ENCODE peak calls at places on chromosome 17, in eight cellular contexts. P, T, F, Q, Z, I, S and E are unnamed samples.

GRCh38 chr17:49218941-49219913 is 8.7 kb downstream of the ABI3 start:
- DNase-seq in S (peak), P (no peak), I (peak), Z (peak), Q (no peak), F (peak), T (no peak), E (peak)

GRCh38 chr17:58039975-58040374 is 32.9 kb upstream of the SRSF1 start:
- DNase-seq in I (no peak), P (no peak), Z (no peak), F (no peak), Q (no peak), S (no peak), T (no peak), E (no peak)

GRCh38 chr17:2194778-2195417 is 108.7 kb downstream of the SMG6 start:
- DNase-seq in T (no peak), Z (no peak), S (no peak), F (no peak), P (no peak), I (peak), Q (no peak), E (no peak)

GRCh38 chr17:4167786-4168185 is 24.8 kb downstream of the CYB5D2 start:
- DNase-seq in S (peak), Q (no peak), F (no peak), P (no peak), T (no peak), I (no peak), Z (no peak), E (no peak)

GRCh38 chr17:3030096-3030495 is 33.3 kb downstream of the OR1D5 start:
- DNase-seq in Q (no peak), T (peak), Z (no peak), P (no peak), F (no peak), S (peak), I (no peak), E (no peak)

GRCh38 chr17:39173539-39174274 is 7.7 kb upstream of the ARL5C start:
- DNase-seq in I (peak), Z (no peak), Q (no peak), P (no peak), S (no peak), T (no peak), F (no peak), E (no peak)

GRCh38 chr17:16877102-16877501 is 94.8 kb downstream of the TNFRSF13B start:
- DNase-seq in T (no peak), F (no peak), P (no peak), Q (no peak), Z (no peak), S (peak), I (no peak), E (no peak)

GRCh38 chr17:67161573-67161972 is 83.4 kb downstream of the HELZ start:
- DNase-seq in P (no peak), S (no peak), T (no peak), I (no peak), F (no peak), Q (no peak), Z (no peak), E (no peak)

GRCh38 chr17:57671546-57672204 is 73.4 kb downstream of the CCDC182 start:
- DNase-seq in S (peak), P (peak), I (peak), Q (peak), Z (no peak), F (peak), T (peak), E (peak)

GRCh38 chr17:6711081-6711674 is 2.0 kb downstream of the SLC13A5 start:
- DNase-seq in S (no peak), I (no peak), P (no peak), Z (no peak), F (no peak), Q (no peak), T (no peak), E (peak)

GRCh38 chr17:71188811-71189492 is 931.9 kb upstream of the SOX9 start:
- DNase-seq in Q (no peak), F (no peak), I (no peak), T (no peak), S (no peak), P (no peak), Z (no peak), E (no peak)

GRCh38 chr17:47844814-47845453 is 3.9 kb upstream of the SCRN2 start:
- DNase-seq in F (peak), Q (no peak), P (no peak), I (no peak), Z (no peak), S (no peak), T (no peak), E (peak)

GRCh38 chr17:82327289-82327688 is 6.3 kb downstream of the SECTM1 start:
- DNase-seq in P (no peak), S (no peak), I (no peak), T (no peak), F (no peak), Q (no peak), Z (no peak), E (peak)

GRCh38 chr17:9050801-9051401 is 29.6 kb downstream of the NTN1 start:
- DNase-seq in T (no peak), S (no peak), Q (no peak), I (peak), F (no peak), Z (no peak), P (no peak), E (no peak)

GRCh38 chr17:17951524-17951923 is 20.7 kb downstream of the TOM1L2 start:
- DNase-seq in F (no peak), S (no peak), T (no peak), P (no peak), Z (no peak), Q (no peak), I (no peak), E (no peak)